ENCODE peak calls at places on chromosomes 2 and 18, in four cellular contexts. K, Z, U and E are unnamed samples.
A peak's percentile ranks its signal among the peaks of the same experiment; 100 is the strongest.

GRCh38 chr2:236636261-236636660 is 66.6 kb downstream of the ACKR3 start:
- DNase-seq in K (no peak), Z (no peak), U (no peak), E (no peak)

GRCh38 chr18:10420561-10421352 is 33.7 kb upstream of the APCDD1 start:
- DNase-seq in Z (no peak), K (no peak), U (no peak), E (no peak)

GRCh38 chr2:127615511-127616166 is 30.3 kb upstream of the GPR17 start:
- DNase-seq in U (no peak), K (no peak), Z (peak; percentile 11), E (no peak)

GRCh38 chr2:238853218-238853617 is 5.3 kb downstream of the TWIST2 start:
- DNase-seq in U (no peak), Z (no peak), K (no peak), E (no peak)

GRCh38 chr2:137525644-137526190 is 438.6 kb upstream of the HNMT start:
- DNase-seq in U (no peak), K (no peak), Z (no peak), E (no peak)

GRCh38 chr2:217489145-217489960 is 513.4 kb downstream of the TNS1 start:
- DNase-seq in U (no peak), K (no peak), Z (no peak), E (no peak)

GRCh38 chr2:124241-124880 is 78.1 kb upstream of the FAM110C start:
- DNase-seq in K (no peak), U (no peak), Z (no peak), E (no peak)

GRCh38 chr2:85892216-85892944 is 3.6 kb upstream of the ST3GAL5 start:
- DNase-seq in U (no peak), K (no peak), Z (no peak), E (no peak)

GRCh38 chr2:97868986-97869721 is 126.6 kb downstream of the TMEM131 start:
- DNase-seq in Z (no peak), K (peak; percentile 22), U (no peak), E (no peak)

GRCh38 chr2:119160361-119160965 is 1.9 kb upstream of the C1QL2 start:
- DNase-seq in K (no peak), Z (no peak), U (no peak), E (no peak)

GRCh38 chr18:3234457-3234856 is 13.1 kb upstream of the MYL12A start:
- DNase-seq in K (no peak), Z (no peak), U (no peak), E (no peak)

GRCh38 chr18:9757851-9758587 is 49.9 kb downstream of the RAB31 start:
- DNase-seq in U (no peak), Z (no peak), K (no peak), E (no peak)

GRCh38 chr2:96239745-96240264 is 26.0 kb downstream of the TMEM127 start:
- DNase-seq in Z (no peak), U (no peak), K (no peak), E (no peak)

GRCh38 chr2:96239091-96239490 is 26.7 kb downstream of the TMEM127 start:
- DNase-seq in Z (no peak), K (no peak), U (no peak), E (no peak)

GRCh38 chr2:96241227-96241626 is 24.6 kb downstream of the TMEM127 start:
- DNase-seq in K (no peak), Z (no peak), U (no peak), E (no peak)

GRCh38 chr2:96241901-96242611 is 23.7 kb downstream of the TMEM127 start:
- DNase-seq in Z (no peak), U (no peak), K (no peak), E (peak; percentile 28)

GRCh38 chr2:96240341-96241038 is 25.3 kb downstream of the TMEM127 start:
- DNase-seq in K (no peak), U (no peak), Z (no peak), E (no peak)
- TF ChIP-seq CTCF in K (no peak), U (no peak), Z (no peak), E (no peak)

GRCh38 chr2:12716250-12717190 is at the start of gene TRIB2:
- DNase-seq in U (peak; percentile 91), Z (peak; percentile 79), K (peak; percentile 69), E (peak; percentile 80)
- TF ChIP-seq CTCF in U (peak; percentile 38), Z (no peak), K (peak; percentile 31), E (peak; percentile 42)

DNA sequence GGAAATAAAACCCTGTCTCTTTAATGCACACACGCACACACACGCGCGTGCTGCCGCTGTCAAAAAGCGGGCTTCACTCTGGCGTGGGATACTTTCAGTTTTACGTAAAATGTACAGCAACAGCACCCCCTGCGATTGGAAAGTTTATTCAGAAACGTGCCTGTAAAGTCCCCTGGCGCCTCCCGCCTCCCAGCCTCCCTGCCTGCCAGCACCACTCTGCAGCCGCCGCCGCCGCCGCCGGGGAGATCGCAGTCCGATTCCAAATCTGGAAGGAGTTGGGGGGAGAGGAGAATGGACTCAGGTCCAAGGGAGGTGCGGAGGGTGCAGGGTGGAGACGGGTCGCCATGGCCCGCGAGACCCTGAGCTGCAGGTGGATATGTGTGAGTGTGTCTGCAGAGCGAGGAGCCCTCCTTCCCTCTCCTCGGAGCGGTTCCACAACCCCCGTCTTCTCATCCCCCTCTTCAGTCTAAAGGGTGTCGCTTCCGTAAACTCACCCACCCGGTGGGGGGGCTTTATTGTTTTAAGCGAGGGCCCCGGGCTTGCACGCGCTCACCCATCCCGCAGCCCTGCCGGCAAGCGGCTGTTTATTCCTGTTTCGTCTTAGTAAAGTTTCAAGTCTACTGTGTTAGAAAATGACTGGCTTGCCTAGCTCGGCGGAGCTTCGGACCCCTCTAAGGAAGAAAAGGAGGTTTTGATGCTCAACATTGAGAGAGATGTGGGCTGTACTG is 1.8 kb upstream of the BCL11A start:
- DNase-seq in Z (peak; percentile 72), U (no peak), K (peak; percentile 45), E (peak; percentile 49)
- TF ChIP-seq CTCF in Z (no peak), U (peak; percentile 64), K (peak; percentile 65), E (peak; percentile 25)

DNA sequence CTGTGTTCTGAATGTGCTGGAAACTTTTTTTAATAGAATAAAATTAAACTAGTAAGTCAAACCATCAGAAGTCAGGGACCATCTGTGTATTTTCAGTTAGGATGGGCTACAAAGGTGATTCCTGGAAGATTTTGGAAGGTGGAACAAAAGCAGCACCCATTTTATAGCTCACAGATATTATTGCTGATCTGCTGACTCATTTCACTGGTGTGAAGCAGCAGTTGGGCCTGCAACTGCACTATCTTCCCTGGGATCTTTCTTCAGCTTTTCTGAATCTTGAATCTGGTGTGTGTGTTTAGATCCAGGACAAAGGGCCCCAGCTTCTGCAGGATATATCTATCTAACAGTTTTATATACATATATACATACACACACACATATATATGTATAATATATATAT is 35.6 kb upstream of the BCL11A start:
- DNase-seq in U (no peak), Z (no peak), K (no peak), E (no peak)
- TF ChIP-seq CTCF in U (no peak), Z (no peak), K (no peak), E (no peak)

GRCh38 chr18:33757037-33757436 is 179.0 kb downstream of the ASXL3 start:
- DNase-seq in K (no peak), U (no peak), Z (no peak), E (no peak)

GRCh38 chr18:33749831-33750230 is 171.8 kb downstream of the ASXL3 start:
- DNase-seq in U (no peak), Z (no peak), K (no peak), E (no peak)

GRCh38 chr18:33755918-33756590 is 178.0 kb downstream of the ASXL3 start:
- DNase-seq in U (no peak), Z (no peak), K (no peak), E (no peak)

GRCh38 chr18:33746261-33746660 is 168.2 kb downstream of the ASXL3 start:
- DNase-seq in Z (no peak), K (no peak), U (no peak), E (no peak)

GRCh38 chr18:33751613-33752221 is 173.7 kb downstream of the ASXL3 start:
- DNase-seq in U (no peak), Z (no peak), K (no peak), E (no peak)
- TF ChIP-seq CTCF in U (no peak), Z (no peak), K (peak; percentile 72), E (no peak)